ENCODE peak calls at places on chromosome 16, in ten cellular contexts. One of them, this sample, is unnamed.

GRCh38 chr16:78240459-78241222 is 141.2 kb downstream of the WWOX start:
- DNase-seq in prostate gland: peak
- DNase-seq in endothelial cell of umbilical vein: no peak
- DNase-seq in HCT116: no peak
- DNase-seq in spleen: no peak
- DNase-seq in K562: no peak
- DNase-seq in GM12878: no peak
- DNase-seq in transverse colon: no peak
- DNase-seq in stomach: peak
- DNase-seq in sigmoid colon: no peak
- DNase-seq in this sample: no peak

GRCh38 chr16:69397821-69398521 is 12.2 kb upstream of the TERF2 start:
- DNase-seq in prostate gland: no peak
- DNase-seq in stomach: no peak
- DNase-seq in spleen: no peak
- DNase-seq in HCT116: peak
- DNase-seq in GM12878: peak
- DNase-seq in endothelial cell of umbilical vein: peak
- DNase-seq in K562: no peak
- DNase-seq in transverse colon: no peak
- DNase-seq in sigmoid colon: no peak
- DNase-seq in this sample: no peak

GRCh38 chr16:84084570-84085270 is 32.0 kb downstream of the MBTPS1 start:
- DNase-seq in HCT116: peak
- DNase-seq in spleen: peak
- DNase-seq in K562: peak
- DNase-seq in endothelial cell of umbilical vein: peak
- DNase-seq in transverse colon: peak
- DNase-seq in stomach: peak
- DNase-seq in GM12878: peak
- DNase-seq in prostate gland: peak
- DNase-seq in sigmoid colon: peak
- DNase-seq in this sample: no peak

GRCh38 chr16:46748775-46749705 is 896 bp upstream of the MYLK3 start:
- DNase-seq in K562: no peak
- DNase-seq in HCT116: no peak
- DNase-seq in sigmoid colon: peak
- DNase-seq in prostate gland: no peak
- DNase-seq in transverse colon: no peak
- DNase-seq in endothelial cell of umbilical vein: no peak
- DNase-seq in spleen: peak
- DNase-seq in stomach: no peak
- DNase-seq in GM12878: peak
- DNase-seq in this sample: no peak

GRCh38 chr16:15672514-15673167 is 22.6 kb downstream of the NDE1 start:
- DNase-seq in transverse colon: peak
- DNase-seq in GM12878: no peak
- DNase-seq in spleen: peak
- DNase-seq in HCT116: no peak
- DNase-seq in sigmoid colon: peak
- DNase-seq in endothelial cell of umbilical vein: peak
- DNase-seq in stomach: peak
- DNase-seq in prostate gland: peak
- DNase-seq in K562: no peak
- DNase-seq in this sample: no peak

GRCh38 chr16:80807916-80808315 is 3.5 kb upstream of the CDYL2 start:
- DNase-seq in GM12878: no peak
- DNase-seq in HCT116: no peak
- DNase-seq in sigmoid colon: no peak
- DNase-seq in spleen: no peak
- DNase-seq in stomach: no peak
- DNase-seq in K562: no peak
- DNase-seq in transverse colon: no peak
- DNase-seq in endothelial cell of umbilical vein: no peak
- DNase-seq in prostate gland: no peak
- DNase-seq in this sample: no peak

GRCh38 chr16:11297492-11298142 is 16.5 kb upstream of the PRM1 start:
- DNase-seq in HCT116: no peak
- DNase-seq in endothelial cell of umbilical vein: peak
- DNase-seq in GM12878: peak
- DNase-seq in sigmoid colon: peak
- DNase-seq in spleen: peak
- DNase-seq in transverse colon: peak
- DNase-seq in K562: peak
- DNase-seq in prostate gland: peak
- DNase-seq in stomach: peak
- DNase-seq in this sample: no peak

GRCh38 chr16:1073262-1073558 is 663 bp downstream of the SSTR5 start:
- DNase-seq in HCT116: no peak
- DNase-seq in GM12878: no peak
- DNase-seq in K562: no peak
- DNase-seq in transverse colon: no peak
- DNase-seq in endothelial cell of umbilical vein: no peak
- DNase-seq in spleen: no peak
- DNase-seq in stomach: no peak
- DNase-seq in prostate gland: no peak
- DNase-seq in sigmoid colon: no peak
- DNase-seq in this sample: no peak

GRCh38 chr16:51607202-51607756 is 456.2 kb upstream of the SALL1 start:
- DNase-seq in transverse colon: no peak
- DNase-seq in endothelial cell of umbilical vein: no peak
- DNase-seq in GM12878: no peak
- DNase-seq in spleen: no peak
- DNase-seq in stomach: no peak
- DNase-seq in K562: no peak
- DNase-seq in prostate gland: no peak
- DNase-seq in HCT116: no peak
- DNase-seq in sigmoid colon: no peak
- DNase-seq in this sample: no peak

GRCh38 chr16:27096375-27096774 is 29.6 kb downstream of the C16orf82 start:
- DNase-seq in transverse colon: no peak
- DNase-seq in GM12878: no peak
- DNase-seq in sigmoid colon: no peak
- DNase-seq in prostate gland: no peak
- DNase-seq in endothelial cell of umbilical vein: no peak
- DNase-seq in K562: no peak
- DNase-seq in spleen: no peak
- DNase-seq in stomach: no peak
- DNase-seq in HCT116: no peak
- DNase-seq in this sample: peak

GRCh38 chr16:5633845-5634440 is 536.3 kb upstream of the EEF2KMT start:
- DNase-seq in HCT116: peak
- DNase-seq in GM12878: no peak
- DNase-seq in sigmoid colon: no peak
- DNase-seq in endothelial cell of umbilical vein: no peak
- DNase-seq in K562: peak
- DNase-seq in stomach: no peak
- DNase-seq in prostate gland: no peak
- DNase-seq in transverse colon: no peak
- DNase-seq in spleen: no peak
- DNase-seq in this sample: no peak

GRCh38 chr16:84718-85452 is 6.9 kb downstream of the MPG start:
- DNase-seq in HCT116: no peak
- DNase-seq in stomach: peak
- DNase-seq in GM12878: peak
- DNase-seq in endothelial cell of umbilical vein: peak
- DNase-seq in spleen: peak
- DNase-seq in prostate gland: no peak
- DNase-seq in sigmoid colon: peak
- DNase-seq in K562: no peak
- DNase-seq in transverse colon: peak
- DNase-seq in this sample: no peak

DNA sequence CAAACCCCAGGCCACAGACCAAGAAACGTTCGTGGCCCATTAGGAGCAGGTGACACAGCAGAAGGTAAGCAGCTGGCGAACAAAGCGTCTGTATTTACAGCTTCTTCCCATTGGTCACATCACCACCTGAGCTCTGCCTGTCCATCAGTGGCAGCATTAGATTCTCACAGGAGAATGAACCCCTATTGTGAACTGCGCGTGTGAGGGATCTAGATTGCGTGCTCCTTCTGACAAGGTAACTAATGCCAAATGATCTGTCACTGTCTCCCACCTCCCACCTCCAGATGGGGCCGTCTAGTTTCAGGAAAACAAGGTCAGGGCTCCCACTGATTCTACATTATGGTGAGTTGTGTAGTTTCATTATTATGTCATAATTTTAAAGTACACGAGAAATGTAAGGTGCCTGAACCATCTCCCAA is 186.3 kb downstream of the CPPED1 start:
- DNase-seq in stomach: no peak
- DNase-seq in prostate gland: no peak
- DNase-seq in GM12878: no peak
- DNase-seq in HCT116: no peak
- DNase-seq in transverse colon: no peak
- DNase-seq in sigmoid colon: no peak
- DNase-seq in endothelial cell of umbilical vein: no peak
- DNase-seq in spleen: no peak
- DNase-seq in K562: no peak
- DNase-seq in this sample: peak
- TF ChIP-seq POLR2AphosphoS5 in stomach: no peak
- TF ChIP-seq POLR2AphosphoS5 in prostate gland: no peak
- TF ChIP-seq POLR2AphosphoS5 in GM12878: no peak
- TF ChIP-seq POLR2AphosphoS5 in HCT116: no peak
- TF ChIP-seq POLR2AphosphoS5 in transverse colon: no peak
- TF ChIP-seq POLR2AphosphoS5 in sigmoid colon: no peak
- TF ChIP-seq POLR2AphosphoS5 in endothelial cell of umbilical vein: no peak
- TF ChIP-seq POLR2AphosphoS5 in spleen: no peak
- TF ChIP-seq POLR2AphosphoS5 in K562: no peak
- TF ChIP-seq POLR2AphosphoS5 in this sample: no peak

DNA sequence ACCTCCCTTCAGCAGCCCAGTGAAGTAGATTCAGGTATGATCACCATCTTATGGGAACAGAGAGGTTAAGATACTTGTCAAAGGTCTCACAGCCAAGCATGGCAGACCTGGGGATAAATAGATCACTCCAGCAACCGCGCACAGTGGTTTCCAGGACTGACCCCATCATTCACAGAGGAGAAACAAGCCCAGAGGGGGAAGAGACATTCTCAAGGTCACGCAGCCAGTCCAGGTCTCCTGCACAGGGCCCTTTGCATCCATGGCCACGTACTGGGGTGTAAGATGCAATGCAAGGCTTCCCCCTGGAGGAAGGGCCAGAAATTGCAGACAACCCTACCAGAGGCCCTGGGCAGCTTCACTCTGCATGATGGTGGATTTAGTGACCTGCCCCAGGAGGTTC is 19.9 kb downstream of the TLE7 start:
- DNase-seq in stomach: no peak
- DNase-seq in prostate gland: no peak
- DNase-seq in HCT116: peak
- DNase-seq in transverse colon: peak
- DNase-seq in endothelial cell of umbilical vein: no peak
- DNase-seq in sigmoid colon: peak
- DNase-seq in GM12878: no peak
- DNase-seq in K562: peak
- DNase-seq in spleen: peak
- DNase-seq in this sample: no peak
- TF ChIP-seq CTCF in stomach: peak
- TF ChIP-seq CTCF in prostate gland: no peak
- TF ChIP-seq CTCF in HCT116: peak
- TF ChIP-seq CTCF in transverse colon: no peak
- TF ChIP-seq CTCF in endothelial cell of umbilical vein: peak
- TF ChIP-seq CTCF in sigmoid colon: no peak
- TF ChIP-seq CTCF in GM12878: peak
- TF ChIP-seq CTCF in K562: peak
- TF ChIP-seq CTCF in spleen: peak
- TF ChIP-seq CTCF in this sample: no peak

DNA sequence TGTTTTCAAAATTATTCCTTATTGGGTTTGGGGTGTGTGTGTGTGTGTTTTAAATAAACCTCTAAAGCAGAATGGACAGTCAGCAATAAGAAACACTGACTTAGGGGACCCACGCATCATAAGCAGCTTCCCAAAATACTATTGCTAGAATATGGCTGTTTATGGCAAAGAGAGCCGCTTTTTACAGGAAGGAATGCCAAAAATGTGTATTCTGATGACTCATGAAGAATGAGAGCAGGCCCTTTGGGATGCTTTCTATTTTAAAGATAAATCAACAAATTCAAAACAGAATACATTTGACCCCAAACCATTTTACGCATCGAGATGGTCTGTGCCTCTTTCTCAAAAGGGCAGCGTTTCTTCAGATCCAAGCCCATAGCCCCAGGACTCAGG is 37.5 kb downstream of the ARHGAP17 start:
- DNase-seq in spleen: no peak
- DNase-seq in transverse colon: no peak
- DNase-seq in stomach: no peak
- DNase-seq in GM12878: no peak
- DNase-seq in sigmoid colon: no peak
- DNase-seq in K562: no peak
- DNase-seq in endothelial cell of umbilical vein: peak
- DNase-seq in HCT116: no peak
- DNase-seq in prostate gland: no peak
- DNase-seq in this sample: no peak
- TF ChIP-seq POLR2A in spleen: no peak
- TF ChIP-seq POLR2A in transverse colon: no peak
- TF ChIP-seq POLR2A in stomach: no peak
- TF ChIP-seq POLR2A in GM12878: no peak
- TF ChIP-seq POLR2A in sigmoid colon: no peak
- TF ChIP-seq POLR2A in K562: no peak
- TF ChIP-seq POLR2A in endothelial cell of umbilical vein: no peak
- TF ChIP-seq POLR2A in HCT116: no peak
- TF ChIP-seq POLR2A in prostate gland: no peak
- TF ChIP-seq POLR2A in this sample: no peak

DNA sequence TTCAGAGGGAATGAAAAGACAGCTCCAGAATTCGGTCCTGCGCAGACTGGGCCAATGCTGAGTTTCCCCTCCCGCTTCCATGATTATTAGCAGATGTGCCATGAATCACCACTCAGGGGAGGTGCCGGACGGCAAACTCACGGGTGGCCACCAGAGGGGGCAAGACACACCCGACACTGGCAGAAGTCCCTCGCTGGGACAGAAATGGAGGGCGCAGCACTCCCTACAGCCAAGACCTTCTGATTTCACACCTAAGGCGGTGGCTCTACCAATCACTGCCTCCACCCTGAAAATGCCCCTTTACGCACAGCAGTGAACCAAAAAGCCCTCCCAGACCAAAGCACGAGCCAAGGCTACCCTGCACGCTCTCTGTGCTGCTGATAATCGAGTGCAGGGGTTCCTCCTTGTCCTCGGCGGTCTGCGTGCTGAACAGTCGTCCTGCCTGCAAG is 26.8 kb downstream of the TRAP1 start:
- DNase-seq in transverse colon: peak
- DNase-seq in prostate gland: peak
- DNase-seq in K562: peak
- DNase-seq in GM12878: peak
- DNase-seq in HCT116: peak
- DNase-seq in endothelial cell of umbilical vein: peak
- DNase-seq in stomach: peak
- DNase-seq in spleen: peak
- DNase-seq in sigmoid colon: peak
- DNase-seq in this sample: no peak
- TF ChIP-seq POLR2AphosphoS5 in transverse colon: no peak
- TF ChIP-seq POLR2AphosphoS5 in prostate gland: peak
- TF ChIP-seq POLR2AphosphoS5 in K562: peak
- TF ChIP-seq POLR2AphosphoS5 in GM12878: no peak
- TF ChIP-seq POLR2AphosphoS5 in HCT116: no peak
- TF ChIP-seq POLR2AphosphoS5 in endothelial cell of umbilical vein: peak
- TF ChIP-seq POLR2AphosphoS5 in stomach: peak
- TF ChIP-seq POLR2AphosphoS5 in spleen: peak
- TF ChIP-seq POLR2AphosphoS5 in sigmoid colon: peak
- TF ChIP-seq POLR2AphosphoS5 in this sample: peak

GRCh38 chr16:30972872-30973271 is 12.1 kb upstream of the HSD3B7 start:
- DNase-seq in endothelial cell of umbilical vein: no peak
- DNase-seq in prostate gland: no peak
- DNase-seq in GM12878: no peak
- DNase-seq in stomach: no peak
- DNase-seq in sigmoid colon: no peak
- DNase-seq in HCT116: no peak
- DNase-seq in transverse colon: no peak
- DNase-seq in K562: no peak
- DNase-seq in spleen: no peak
- DNase-seq in this sample: no peak
- TF ChIP-seq CTCF in endothelial cell of umbilical vein: no peak
- TF ChIP-seq CTCF in prostate gland: no peak
- TF ChIP-seq CTCF in GM12878: no peak
- TF ChIP-seq CTCF in stomach: no peak
- TF ChIP-seq CTCF in sigmoid colon: no peak
- TF ChIP-seq CTCF in HCT116: peak
- TF ChIP-seq CTCF in transverse colon: no peak
- TF ChIP-seq CTCF in K562: peak
- TF ChIP-seq CTCF in spleen: no peak
- TF ChIP-seq CTCF in this sample: no peak